ENCODE peak calls at places on chromosomes 3 and 15, in five cellular contexts. Q is dorsolateral prefrontal cortex; X is cardiac fibroblast; R is NCI-H1105; B is CD8-positive, alpha-beta T cell. J is an unnamed sample.

GRCh38 chr15:31302778-31303433 is 23.7 kb upstream of the KLF13 start:
- DNase-seq in B (peak), R (no peak), X (no peak), Q (no peak), J (peak)

GRCh38 chr3:57911588-57911987 is 96.6 kb upstream of the FLNB start:
- DNase-seq in R (no peak), X (no peak), B (no peak), Q (no peak), J (no peak)

GRCh38 chr15:66287461-66288055 is 5.8 kb upstream of the DIS3L start:
- DNase-seq in R (peak), X (peak), Q (no peak), B (no peak), J (peak)

GRCh38 chr3:10780243-10780642 is 35.8 kb upstream of the SLC6A11 start:
- DNase-seq in Q (no peak), R (no peak), B (no peak), X (no peak), J (no peak)

GRCh38 chr3:194879126-194879887 is 193.6 kb downstream of the FAM43A start:
- DNase-seq in B (no peak), X (peak), R (no peak), Q (no peak), J (no peak)

GRCh38 chr3:146131616-146132410 is 29.2 kb downstream of the PLOD2 start:
- DNase-seq in B (no peak), X (peak), Q (no peak), R (no peak), J (no peak)

GRCh38 chr3:123244128-123244527 is 42.4 kb downstream of the SEC22A start:
- DNase-seq in B (no peak), X (no peak), Q (no peak), R (no peak), J (peak)

GRCh38 chr3:112247900-112248299 is 46.1 kb downstream of the SLC9C1 start:
- DNase-seq in B (no peak), Q (no peak), R (no peak), X (no peak), J (no peak)

J was measured in iPS-NIHi11.